ENCODE peak calls at places on chromosomes 12 and 14, in six cellular contexts. G, M, W, X, E and R are unnamed samples.

GRCh38 chr12:87274594-87275245 is 754.5 kb downstream of the C12orf50 start:
- DNase-seq in M (peak; percentile 38), W (no peak), X (no peak), G (no peak), E (no peak), R (no peak)

GRCh38 chr12:89544730-89545184 is 18.9 kb upstream of the POC1B start:
- DNase-seq in M (no peak), X (no peak), G (no peak), W (peak; percentile 33), E (peak; percentile 63), R (peak; percentile 63)

GRCh38 chr12:46369095-46369473 is 3.5 kb downstream of the SLC38A2 start:
- DNase-seq in M (no peak), G (no peak), W (no peak), E (no peak), X (no peak), R (no peak)

GRCh38 chr12:26771861-26772260 is 61.1 kb downstream of the ITPR2 start:
- DNase-seq in M (no peak), W (no peak), X (no peak), G (no peak), E (no peak), R (no peak)

GRCh38 chr14:68248481-68249255 is 429.1 kb downstream of the RAD51B start:
- DNase-seq in W (no peak), G (peak; percentile 46), E (peak; percentile 23), X (no peak), M (peak; percentile 78), R (peak; percentile 26)

GRCh38 chr12:3717283-3717974 is 35.5 kb downstream of the CRACR2A start:
- DNase-seq in M (no peak), G (no peak), X (no peak), W (peak; percentile 56), E (no peak), R (no peak)

GRCh38 chr14:104276435-104276834 is 138.0 kb downstream of the KIF26A start:
- DNase-seq in W (no peak), G (no peak), M (no peak), X (no peak), E (no peak), R (no peak)

GRCh38 chr14:29926701-29927595 is 699 bp downstream of the PRKD1 start:
- DNase-seq in G (peak; percentile 55), E (peak; percentile 59), W (peak; percentile 45), M (peak; percentile 43), X (no peak), R (peak; percentile 72)

GRCh38 chr14:77469041-77469440 is 11.1 kb downstream of the AHSA1 start:
- DNase-seq in M (no peak), X (no peak), G (no peak), W (no peak), E (no peak), R (no peak)

DNA sequence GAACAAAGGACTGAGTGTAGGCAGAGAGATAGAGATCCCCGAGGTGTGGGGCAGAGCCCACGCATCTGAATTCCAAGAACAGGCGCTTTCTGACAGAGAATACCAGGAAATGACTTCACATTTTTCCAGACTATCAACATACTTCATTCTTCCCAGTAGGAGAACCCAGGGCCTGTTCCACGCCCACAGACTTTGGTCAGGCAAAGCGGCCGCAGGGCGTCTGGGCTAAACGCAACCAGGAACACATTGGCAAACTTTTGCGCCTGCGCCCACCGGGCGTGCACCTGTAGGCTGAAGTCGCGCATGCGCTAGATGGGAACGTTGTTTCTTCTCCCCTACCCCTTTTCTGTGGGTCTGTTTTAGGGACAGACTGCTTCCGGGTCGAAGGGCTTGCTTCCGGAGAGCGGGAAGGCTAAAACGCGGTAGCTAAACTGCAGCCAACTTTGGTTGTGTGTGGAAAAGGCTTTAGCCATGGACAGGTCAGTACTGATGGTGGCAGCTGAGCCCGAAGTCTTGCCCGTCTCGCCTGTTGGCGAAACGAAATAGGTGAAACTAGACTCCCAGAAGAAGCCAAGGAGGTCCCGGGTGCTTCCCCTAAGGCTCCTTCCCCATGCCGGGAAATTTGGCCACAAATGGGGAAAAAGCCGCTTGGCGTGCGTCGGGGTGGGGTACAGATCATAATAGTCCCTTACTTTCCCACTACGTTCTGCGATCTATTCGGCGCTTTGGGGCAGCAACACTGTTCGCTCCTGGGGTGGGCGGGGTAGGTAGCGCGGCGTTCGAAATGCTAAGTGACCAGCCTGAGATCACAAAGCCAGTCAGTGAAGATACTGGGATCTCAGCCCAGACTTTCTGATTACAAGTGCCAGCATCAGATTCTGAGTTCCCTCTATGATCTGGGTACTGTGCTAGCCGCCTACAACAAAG is at the start of gene NUP107:
- DNase-seq in W (peak; percentile 99), X (peak; percentile 99), E (peak; percentile 99), M (peak; percentile 99), G (peak; percentile 99), R (peak; percentile 99)
- TF ChIP-seq POLR2A in W (peak; percentile 66), X (no peak), E (peak; percentile 73), M (peak; percentile 66), G (peak; percentile 49), R (peak; percentile 70)

GRCh38 chr14:93991649-93992048 is 5.5 kb upstream of the CCDC197 start:
- DNase-seq in G (no peak), E (no peak), X (no peak), M (no peak), W (no peak), R (no peak)

GRCh38 chr14:93994919-93995682 is 2.0 kb upstream of the CCDC197 start:
- DNase-seq in M (peak; percentile 88), E (no peak), G (peak; percentile 66), W (peak; percentile 29), X (no peak), R (peak; percentile 94)

GRCh38 chr14:93996130-93996695 is 888 bp upstream of the CCDC197 start:
- DNase-seq in X (no peak), E (no peak), W (no peak), M (no peak), G (no peak), R (no peak)

GRCh38 chr14:93991212-93991611 is 5.9 kb upstream of the CCDC197 start:
- DNase-seq in W (no peak), M (no peak), G (no peak), X (no peak), E (no peak), R (no peak)

GRCh38 chr14:93993382-93993781 is 3.7 kb upstream of the CCDC197 start:
- DNase-seq in E (no peak), M (no peak), G (no peak), W (no peak), X (no peak), R (no peak)
- TF ChIP-seq POLR2A in E (no peak), M (no peak), G (no peak), W (no peak), X (no peak), R (no peak)

DNA sequence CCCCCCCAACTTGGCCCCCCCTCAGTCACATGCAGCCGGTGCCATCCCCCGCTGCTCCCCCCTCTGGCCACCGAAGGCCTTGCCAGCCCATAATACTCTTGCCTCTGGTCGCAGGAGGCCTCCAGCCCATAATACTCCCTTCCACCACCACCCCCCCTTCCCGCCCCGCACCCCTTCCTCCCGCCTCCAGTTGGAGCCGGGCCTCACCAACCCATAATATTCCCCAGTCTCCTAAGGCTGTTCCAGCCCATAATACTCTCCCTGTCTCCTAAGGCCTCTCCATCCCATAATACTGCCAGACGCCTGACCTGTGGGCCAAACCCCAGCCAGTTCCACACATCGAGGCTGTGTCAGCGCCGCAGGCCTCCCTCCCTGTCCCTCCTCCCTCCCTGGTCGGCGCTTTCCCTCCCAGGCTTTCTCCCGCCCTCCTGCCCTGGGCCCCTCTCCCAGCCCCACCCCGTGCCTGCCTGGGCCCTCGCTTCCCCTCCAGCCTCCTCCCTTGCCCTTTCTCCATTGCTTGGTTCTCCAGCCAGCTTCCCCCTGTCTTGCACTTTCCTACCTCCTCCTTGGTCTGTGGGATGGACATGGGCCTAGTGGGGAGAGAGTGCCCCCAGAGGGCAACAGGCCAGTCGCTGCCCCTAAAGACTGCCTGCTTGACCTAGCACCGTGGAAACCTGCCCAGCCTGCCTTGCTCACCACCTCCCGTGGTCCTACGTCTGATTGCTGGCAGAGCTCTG is 6.8 kb upstream of the CHD4 start:
- DNase-seq in E (peak; percentile 83), W (peak; percentile 90), M (peak; percentile 99), G (peak; percentile 93), X (peak; percentile 95), R (peak; percentile 97)
- TF ChIP-seq POLR2A in E (no peak), W (peak; percentile 60), M (no peak), G (peak; percentile 47), X (no peak), R (peak; percentile 58)

GRCh38 chr12:6963016-6963731 is 7.3 kb downstream of the PHB2 start:
- DNase-seq in M (no peak), X (no peak), E (no peak), W (peak; percentile 95), G (no peak), R (no peak)
- TF ChIP-seq POLR2A in M (no peak), X (no peak), E (no peak), W (peak; percentile 99), G (peak; percentile 54), R (no peak)